ENCODE peak calls at places on chromosomes 6 and 20, in eight cellular contexts. One of them, this sample, is unnamed. For H3K4me1 and H3K36me3, the result is how much of the 10 kb centered on the place peaks cover.

GRCh38 chr6:30319146-30319835 is 7.4 kb upstream of the TRIM39 start:
- DNase-seq in fibroblast of lung: peak
- DNase-seq in cardiac muscle cell: no peak
- DNase-seq in neural progenitor cell: no peak
- DNase-seq in hepatocyte: no peak
- DNase-seq in ascending aorta: no peak
- DNase-seq in upper lobe of right lung: no peak
- DNase-seq in transverse colon: no peak
- DNase-seq in this sample: no peak

GRCh38 chr6:5532941-5533340 is 271.6 kb downstream of the FARS2 start:
- DNase-seq in fibroblast of lung: no peak
- DNase-seq in cardiac muscle cell: no peak
- DNase-seq in neural progenitor cell: no peak
- DNase-seq in hepatocyte: no peak
- DNase-seq in ascending aorta: no peak
- DNase-seq in upper lobe of right lung: no peak
- DNase-seq in transverse colon: no peak
- DNase-seq in this sample: no peak

GRCh38 chr20:38418509-38419204 is 16.5 kb downstream of the SNHG17 start:
- DNase-seq in fibroblast of lung: peak
- DNase-seq in cardiac muscle cell: peak
- DNase-seq in neural progenitor cell: no peak
- DNase-seq in hepatocyte: no peak
- DNase-seq in ascending aorta: no peak
- DNase-seq in upper lobe of right lung: no peak
- DNase-seq in transverse colon: no peak
- DNase-seq in this sample: no peak

GRCh38 chr6:17884501-17885039 is 102.9 kb downstream of the KIF13A start:
- DNase-seq in fibroblast of lung: peak
- DNase-seq in cardiac muscle cell: no peak
- DNase-seq in neural progenitor cell: no peak
- DNase-seq in hepatocyte: no peak
- DNase-seq in ascending aorta: no peak
- DNase-seq in upper lobe of right lung: no peak
- DNase-seq in transverse colon: no peak
- DNase-seq in this sample: no peak

GRCh38 chr6:33936911-33937310 is 133.1 kb upstream of the MLN start:
- DNase-seq in fibroblast of lung: no peak
- DNase-seq in cardiac muscle cell: peak
- DNase-seq in neural progenitor cell: no peak
- DNase-seq in hepatocyte: no peak
- DNase-seq in ascending aorta: no peak
- DNase-seq in upper lobe of right lung: no peak
- DNase-seq in transverse colon: no peak
- DNase-seq in this sample: no peak

GRCh38 chr20:48706116-48706656 is 121.6 kb downstream of the PREX1 start:
- DNase-seq in fibroblast of lung: no peak
- DNase-seq in cardiac muscle cell: peak
- DNase-seq in neural progenitor cell: no peak
- DNase-seq in hepatocyte: no peak
- DNase-seq in ascending aorta: no peak
- DNase-seq in upper lobe of right lung: no peak
- DNase-seq in transverse colon: no peak
- DNase-seq in this sample: no peak

GRCh38 chr6:165704001-165704748 is 41.1 kb upstream of the PDE10A start:
- DNase-seq in fibroblast of lung: peak
- DNase-seq in cardiac muscle cell: peak
- DNase-seq in neural progenitor cell: peak
- DNase-seq in hepatocyte: no peak
- DNase-seq in ascending aorta: no peak
- DNase-seq in upper lobe of right lung: no peak
- DNase-seq in transverse colon: no peak
- DNase-seq in this sample: peak

GRCh38 chr6:142913511-142914047 is 31.4 kb downstream of the HIVEP2 start:
- DNase-seq in fibroblast of lung: no peak
- DNase-seq in cardiac muscle cell: no peak
- DNase-seq in neural progenitor cell: no peak
- DNase-seq in hepatocyte: no peak
- DNase-seq in ascending aorta: peak
- DNase-seq in upper lobe of right lung: peak
- DNase-seq in transverse colon: peak
- DNase-seq in this sample: no peak

GRCh38 chr6:87391334-87391733 is 16.4 kb upstream of the CFAP206 start:
- DNase-seq in fibroblast of lung: no peak
- DNase-seq in cardiac muscle cell: peak
- DNase-seq in neural progenitor cell: peak
- DNase-seq in hepatocyte: peak
- DNase-seq in ascending aorta: no peak
- DNase-seq in upper lobe of right lung: no peak
- DNase-seq in transverse colon: no peak
- DNase-seq in this sample: peak

GRCh38 chr6:82006027-82006738 is 241.4 kb downstream of the IBTK start:
- DNase-seq in fibroblast of lung: peak
- DNase-seq in cardiac muscle cell: peak
- DNase-seq in neural progenitor cell: peak
- DNase-seq in hepatocyte: peak
- DNase-seq in ascending aorta: no peak
- DNase-seq in upper lobe of right lung: no peak
- DNase-seq in transverse colon: peak
- DNase-seq in this sample: peak

GRCh38 chr20:62258499-62259293 is 20.4 kb downstream of the OSBPL2 start:
- DNase-seq in fibroblast of lung: peak
- DNase-seq in cardiac muscle cell: peak
- DNase-seq in neural progenitor cell: no peak
- DNase-seq in hepatocyte: no peak
- DNase-seq in ascending aorta: peak
- DNase-seq in upper lobe of right lung: no peak
- DNase-seq in transverse colon: no peak
- DNase-seq in this sample: no peak

GRCh38 chr6:122789078-122789861 is at the start of gene SMPDL3A:
- DNase-seq in fibroblast of lung: peak
- DNase-seq in cardiac muscle cell: peak
- DNase-seq in neural progenitor cell: peak
- DNase-seq in hepatocyte: peak
- DNase-seq in ascending aorta: peak
- DNase-seq in upper lobe of right lung: peak
- DNase-seq in transverse colon: peak
- DNase-seq in this sample: peak

GRCh38 chr6:39599996-39600395 is 125.2 kb downstream of the KIF6 start:
- DNase-seq in fibroblast of lung: peak
- DNase-seq in cardiac muscle cell: no peak
- DNase-seq in neural progenitor cell: no peak
- DNase-seq in hepatocyte: peak
- DNase-seq in ascending aorta: no peak
- DNase-seq in upper lobe of right lung: no peak
- DNase-seq in transverse colon: no peak
- DNase-seq in this sample: no peak

GRCh38 chr6:35327349-35328027 is 14.9 kb upstream of the PPARD start:
- DNase-seq in fibroblast of lung: peak
- DNase-seq in cardiac muscle cell: peak
- DNase-seq in neural progenitor cell: peak
- DNase-seq in hepatocyte: peak
- DNase-seq in ascending aorta: peak
- DNase-seq in upper lobe of right lung: peak
- DNase-seq in transverse colon: peak
- DNase-seq in this sample: peak

GRCh38 chr6:129859524-129859923 is 1.6 kb downstream of the TMEM244 start:
- DNase-seq in fibroblast of lung: peak
- DNase-seq in cardiac muscle cell: peak
- DNase-seq in neural progenitor cell: no peak
- DNase-seq in hepatocyte: no peak
- DNase-seq in ascending aorta: no peak
- DNase-seq in upper lobe of right lung: no peak
- DNase-seq in transverse colon: no peak
- DNase-seq in this sample: no peak

GRCh38 chr6:152170702-152171667 is 363.5 kb downstream of the ESR1 start:
- DNase-seq in fibroblast of lung: peak
- DNase-seq in cardiac muscle cell: peak
- DNase-seq in neural progenitor cell: no peak
- DNase-seq in hepatocyte: peak
- DNase-seq in ascending aorta: no peak
- DNase-seq in upper lobe of right lung: no peak
- DNase-seq in transverse colon: no peak
- DNase-seq in this sample: no peak

GRCh38 chr20:60749804-60750602 is 502.1 kb upstream of the CDH4 start:
- DNase-seq in fibroblast of lung: no peak
- DNase-seq in cardiac muscle cell: no peak
- DNase-seq in neural progenitor cell: no peak
- DNase-seq in hepatocyte: no peak
- DNase-seq in ascending aorta: no peak
- DNase-seq in upper lobe of right lung: no peak
- DNase-seq in transverse colon: no peak
- DNase-seq in this sample: peak

GRCh38 chr6:144064831-144065668 is 30.3 kb downstream of the SF3B5 start:
- DNase-seq in fibroblast of lung: peak
- DNase-seq in cardiac muscle cell: no peak
- DNase-seq in neural progenitor cell: peak
- DNase-seq in hepatocyte: peak
- DNase-seq in ascending aorta: no peak
- DNase-seq in upper lobe of right lung: no peak
- DNase-seq in transverse colon: peak
- DNase-seq in this sample: peak

GRCh38 chr20:40525356-40525755 is 163.7 kb downstream of the MAFB start:
- DNase-seq in fibroblast of lung: peak
- DNase-seq in cardiac muscle cell: peak
- DNase-seq in neural progenitor cell: no peak
- DNase-seq in hepatocyte: no peak
- DNase-seq in ascending aorta: no peak
- DNase-seq in upper lobe of right lung: no peak
- DNase-seq in transverse colon: no peak
- DNase-seq in this sample: no peak

GRCh38 chr6:165988757-165989456 is 178.7 kb downstream of the TBXT start:
- DNase-seq in fibroblast of lung: no peak
- DNase-seq in cardiac muscle cell: peak
- DNase-seq in neural progenitor cell: peak
- DNase-seq in hepatocyte: no peak
- DNase-seq in ascending aorta: no peak
- DNase-seq in upper lobe of right lung: no peak
- DNase-seq in transverse colon: no peak
- DNase-seq in this sample: peak

GRCh38 chr6:157405986-157406385 is 25.0 kb downstream of the ZDHHC14 start:
- DNase-seq in fibroblast of lung: peak
- DNase-seq in cardiac muscle cell: peak
- DNase-seq in neural progenitor cell: no peak
- DNase-seq in hepatocyte: peak
- DNase-seq in ascending aorta: no peak
- DNase-seq in upper lobe of right lung: no peak
- DNase-seq in transverse colon: no peak
- DNase-seq in this sample: no peak

GRCh38 chr20:1975251-1975650 is 18.6 kb downstream of the PDYN start:
- DNase-seq in fibroblast of lung: no peak
- DNase-seq in cardiac muscle cell: no peak
- DNase-seq in neural progenitor cell: peak
- DNase-seq in hepatocyte: no peak
- DNase-seq in ascending aorta: no peak
- DNase-seq in upper lobe of right lung: no peak
- DNase-seq in transverse colon: no peak
- DNase-seq in this sample: peak

GRCh38 chr6:160692369-160692959 is 9.6 kb upstream of the PLG start:
- DNase-seq in fibroblast of lung: no peak
- DNase-seq in cardiac muscle cell: no peak
- DNase-seq in neural progenitor cell: no peak
- DNase-seq in hepatocyte: peak
- DNase-seq in ascending aorta: no peak
- DNase-seq in upper lobe of right lung: no peak
- DNase-seq in transverse colon: no peak
- DNase-seq in this sample: no peak

GRCh38 chr20:35303735-35304431 is 11.7 kb upstream of the FAM83C start:
- DNase-seq in fibroblast of lung: peak
- DNase-seq in cardiac muscle cell: peak
- DNase-seq in neural progenitor cell: peak
- DNase-seq in hepatocyte: peak
- DNase-seq in ascending aorta: peak
- DNase-seq in upper lobe of right lung: peak
- DNase-seq in transverse colon: peak
- DNase-seq in this sample: peak
- H3K4me1 ChIP-seq in fibroblast of lung: half or more
- H3K4me1 ChIP-seq in cardiac muscle cell: under half
- H3K4me1 ChIP-seq in neural progenitor cell: under half
- H3K4me1 ChIP-seq in hepatocyte: under half
- H3K4me1 ChIP-seq in ascending aorta: under half
- H3K4me1 ChIP-seq in upper lobe of right lung: under half
- H3K4me1 ChIP-seq in transverse colon: under half
- H3K4me1 ChIP-seq in this sample: under half

DNA sequence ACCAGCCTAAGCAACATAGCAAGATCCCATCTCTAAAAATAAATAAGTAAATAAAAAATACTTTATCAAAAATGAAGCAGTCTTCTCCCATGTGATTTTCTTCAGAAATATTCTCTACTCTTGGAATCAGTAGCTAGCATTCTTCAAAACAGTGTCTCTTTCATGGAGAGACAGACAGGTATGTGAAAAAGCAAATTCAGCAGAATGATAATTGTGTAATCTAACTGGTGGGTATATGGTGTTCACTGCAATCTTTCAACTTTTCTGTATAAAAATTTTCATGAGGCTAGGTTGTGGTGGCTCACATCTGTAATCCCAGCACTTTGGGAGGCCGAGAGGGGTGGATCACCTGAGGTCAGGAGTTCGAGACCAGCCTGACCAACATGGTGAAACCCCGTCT is 7.9 kb downstream of the MRS2 start:
- DNase-seq in fibroblast of lung: no peak
- DNase-seq in cardiac muscle cell: no peak
- DNase-seq in neural progenitor cell: no peak
- DNase-seq in hepatocyte: no peak
- DNase-seq in ascending aorta: no peak
- DNase-seq in upper lobe of right lung: no peak
- DNase-seq in transverse colon: no peak
- DNase-seq in this sample: no peak
- H3K36me3 ChIP-seq in fibroblast of lung: under half
- H3K36me3 ChIP-seq in cardiac muscle cell: half or more
- H3K36me3 ChIP-seq in neural progenitor cell: under half
- H3K36me3 ChIP-seq in hepatocyte: under half
- H3K36me3 ChIP-seq in ascending aorta: under half
- H3K36me3 ChIP-seq in upper lobe of right lung: half or more
- H3K36me3 ChIP-seq in transverse colon: under half
- H3K36me3 ChIP-seq in this sample: half or more

GRCh38 chr6:31712296-31712695 is 2.9 kb upstream of the LY6G6D start:
- DNase-seq in fibroblast of lung: no peak
- DNase-seq in cardiac muscle cell: no peak
- DNase-seq in neural progenitor cell: no peak
- DNase-seq in hepatocyte: no peak
- DNase-seq in ascending aorta: no peak
- DNase-seq in upper lobe of right lung: no peak
- DNase-seq in transverse colon: peak
- DNase-seq in this sample: peak
- TF ChIP-seq CTCF in fibroblast of lung: no peak
- TF ChIP-seq CTCF in cardiac muscle cell: no peak
- TF ChIP-seq CTCF in neural progenitor cell: no peak
- TF ChIP-seq CTCF in hepatocyte: no peak
- TF ChIP-seq CTCF in ascending aorta: no peak
- TF ChIP-seq CTCF in upper lobe of right lung: no peak
- TF ChIP-seq CTCF in transverse colon: no peak
- TF ChIP-seq CTCF in this sample: no peak

DNA sequence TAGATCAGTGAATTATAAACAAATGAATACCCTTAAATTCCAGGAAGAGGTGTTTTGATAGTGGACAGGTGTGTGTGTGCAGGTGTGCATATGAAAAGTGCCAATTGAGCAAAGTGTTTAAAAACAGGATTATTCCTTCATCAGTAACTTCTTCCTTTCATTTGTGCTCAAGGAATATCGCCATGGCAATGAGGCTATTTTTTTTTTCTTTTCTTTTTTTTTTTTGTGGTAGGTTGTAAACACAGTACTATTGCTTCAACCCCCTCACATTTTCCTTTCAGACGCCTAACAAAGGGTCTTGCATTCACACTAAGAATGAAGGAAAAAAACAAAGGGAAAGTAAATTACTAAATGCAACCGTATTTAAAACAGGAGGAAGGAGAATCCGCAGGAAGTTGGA is 2.0 kb upstream of the HSPA1B start:
- DNase-seq in fibroblast of lung: no peak
- DNase-seq in cardiac muscle cell: no peak
- DNase-seq in neural progenitor cell: no peak
- DNase-seq in hepatocyte: no peak
- DNase-seq in ascending aorta: no peak
- DNase-seq in upper lobe of right lung: no peak
- DNase-seq in transverse colon: no peak
- DNase-seq in this sample: no peak
- H3K4me1 ChIP-seq in fibroblast of lung: under half
- H3K4me1 ChIP-seq in cardiac muscle cell: under half
- H3K4me1 ChIP-seq in neural progenitor cell: under half
- H3K4me1 ChIP-seq in hepatocyte: under half
- H3K4me1 ChIP-seq in ascending aorta: under half
- H3K4me1 ChIP-seq in upper lobe of right lung: under half
- H3K4me1 ChIP-seq in transverse colon: half or more
- H3K4me1 ChIP-seq in this sample: under half